ENCODE peak calls at places on chromosomes 11 and 22, in eight cellular contexts. G is keratinocyte, U is A549, Q is HCT116, R is mammary epithelial cell, S is fibroblast of lung, E is PC-3, L is K562. H is an unnamed sample. For H3K4me1, the result is how much of the 10 kb centered on the place peaks cover.

GRCh38 chr11:73019448-73019847 is 122.7 kb downstream of the FCHSD2 start:
- DNase-seq in U (no peak), Q (no peak), S (no peak), G (no peak), L (no peak), R (no peak), E (no peak), H (no peak)

GRCh38 chr22:42994917-42995562 is 19.9 kb downstream of the PACSIN2 start:
- DNase-seq in E (peak), L (no peak), U (peak), R (peak), S (peak), Q (no peak), G (no peak), H (no peak)

GRCh38 chr11:63770763-63771162 is 2.2 kb upstream of the ZFTA start:
- DNase-seq in E (no peak), L (no peak), S (no peak), R (no peak), G (no peak), U (no peak), Q (no peak), H (no peak)

GRCh38 chr11:57406337-57406904 is 16.0 kb upstream of the PRG2 start:
- DNase-seq in E (peak), S (peak), G (no peak), Q (no peak), R (peak), L (no peak), U (no peak), H (peak)

GRCh38 chr11:128472128-128473110 is 114.9 kb downstream of the ETS1 start:
- DNase-seq in G (no peak), Q (no peak), E (peak), R (peak), U (no peak), L (no peak), S (peak), H (no peak)

GRCh38 chr22:36258750-36259619 is 6.1 kb downstream of the APOL1 start:
- DNase-seq in L (peak), U (no peak), G (no peak), R (no peak), Q (no peak), S (peak), E (no peak), H (no peak)

GRCh38 chr11:71391352-71391751 is 56.8 kb downstream of the DHCR7 start:
- DNase-seq in U (no peak), R (no peak), E (no peak), G (no peak), Q (no peak), S (no peak), L (no peak), H (no peak)

GRCh38 chr11:96464695-96465307 is 75.0 kb downstream of the JRKL start:
- DNase-seq in S (peak), L (peak), U (peak), G (peak), R (peak), E (peak), Q (peak), H (no peak)

GRCh38 chr11:93510196-93510898 is 32.8 kb downstream of the SMCO4 start:
- DNase-seq in E (no peak), G (no peak), Q (no peak), L (no peak), S (no peak), U (no peak), R (no peak), H (no peak)

GRCh38 chr11:129277216-129277838 is 85.2 kb upstream of the ARHGAP32 start:
- DNase-seq in S (peak), E (peak), G (no peak), U (no peak), L (no peak), R (no peak), Q (no peak), H (peak)

GRCh38 chr11:119509277-119509841 is 86.4 kb upstream of the THY1 start:
- DNase-seq in U (no peak), R (peak), L (no peak), E (no peak), S (peak), G (no peak), Q (no peak), H (no peak)

GRCh38 chr11:13297308-13297916 is 19.8 kb downstream of the BMAL1 start:
- DNase-seq in G (no peak), R (no peak), U (no peak), Q (no peak), S (no peak), E (no peak), L (no peak), H (no peak)

GRCh38 chr11:47234669-47235075 is 13.9 kb downstream of the ACP2 start:
- DNase-seq in G (no peak), R (no peak), U (no peak), S (peak), Q (no peak), E (peak), L (no peak), H (no peak)

GRCh38 chr11:79174045-79175008 is 266.5 kb downstream of the TENM4 start:
- DNase-seq in G (no peak), E (no peak), U (no peak), Q (no peak), L (no peak), S (peak), R (no peak), H (no peak)

GRCh38 chr22:48248901-48249455 is 1486.5 kb downstream of the TBC1D22A start:
- DNase-seq in U (no peak), R (no peak), S (no peak), Q (no peak), E (no peak), L (no peak), G (no peak), H (no peak)

GRCh38 chr11:128595221-128595620 is 7.9 kb upstream of the ETS1 start:
- DNase-seq in S (peak), U (no peak), R (no peak), G (no peak), L (no peak), Q (no peak), E (no peak), H (no peak)

GRCh38 chr22:46758867-46759290 is 3.6 kb upstream of the TBC1D22A start:
- DNase-seq in L (peak), R (peak), Q (peak), U (peak), G (peak), S (peak), E (peak), H (peak)

GRCh38 chr11:94769897-94770296 is 1.7 kb downstream of the AMOTL1 start:
- DNase-seq in S (no peak), L (no peak), E (peak), G (no peak), U (no peak), R (no peak), Q (no peak), H (no peak)

GRCh38 chr22:45284705-45285305 is at the start of gene UPK3A:
- DNase-seq in L (peak), G (no peak), U (peak), Q (peak), R (peak), E (peak), S (no peak), H (peak)

GRCh38 chr11:47154738-47155570 is 21.7 kb downstream of the ARFGAP2 start:
- DNase-seq in U (no peak), L (no peak), G (no peak), Q (no peak), E (no peak), R (no peak), S (no peak), H (no peak)

GRCh38 chr11:119863811-119864601 is 135.0 kb upstream of the NECTIN1 start:
- DNase-seq in R (no peak), U (no peak), S (no peak), G (no peak), L (no peak), Q (no peak), E (no peak), H (no peak)

GRCh38 chr22:21698430-21699329 is 32.9 kb downstream of the PPIL2 start:
- DNase-seq in L (peak), R (no peak), G (no peak), S (no peak), U (no peak), Q (no peak), E (no peak), H (no peak)

GRCh38 chr11:70072471-70073187 is 5.5 kb upstream of the ANO1 start:
- DNase-seq in L (no peak), G (no peak), U (no peak), R (no peak), Q (no peak), E (no peak), S (no peak), H (no peak)

GRCh38 chr11:114154271-114155047 is 94.9 kb downstream of the ZBTB16 start:
- DNase-seq in S (no peak), G (no peak), U (no peak), Q (no peak), E (no peak), R (peak), L (no peak), H (peak)

GRCh38 chr11:95283653-95284052 is 52.7 kb upstream of the SESN3 start:
- DNase-seq in L (no peak), U (no peak), S (peak), E (no peak), Q (no peak), G (no peak), R (no peak), H (peak)

GRCh38 chr11:106276126-106276525 is 198.7 kb downstream of the AASDHPPT start:
- DNase-seq in U (no peak), L (no peak), G (no peak), Q (no peak), E (peak), R (no peak), S (peak), H (no peak)

GRCh38 chr11:126840975-126841374 is 159.6 kb downstream of the KIRREL3 start:
- DNase-seq in S (no peak), L (no peak), R (no peak), Q (no peak), U (no peak), E (no peak), G (no peak), H (no peak)

GRCh38 chr22:21659864-21660525 is 5.8 kb upstream of the PPIL2 start:
- DNase-seq in U (no peak), G (no peak), S (no peak), L (no peak), R (no peak), E (no peak), Q (no peak), H (no peak)

GRCh38 chr11:18671246-18671645 is 27.3 kb upstream of the TMEM86A start:
- DNase-seq in Q (no peak), L (no peak), U (no peak), S (no peak), E (peak), R (no peak), G (no peak), H (no peak)

GRCh38 chr11:6238902-6239301 is at the start of gene CNGA4:
- DNase-seq in G (no peak), E (no peak), L (no peak), S (no peak), Q (no peak), U (no peak), R (no peak), H (no peak)

GRCh38 chr22:45934659-45935341 is 42.2 kb downstream of the WNT7B start:
- DNase-seq in U (peak), Q (peak), G (peak), L (no peak), S (peak), R (peak), E (peak), H (no peak)

GRCh38 chr11:123903932-123904331 is 2.0 kb downstream of the OR8D4 start:
- DNase-seq in R (no peak), U (no peak), L (no peak), S (no peak), E (no peak), Q (no peak), G (no peak), H (no peak)
- H3K4me2 ChIP-seq in R (no peak), U (no peak), L (no peak), S (no peak), E (no peak), Q (no peak), G (no peak), H (no peak)

DNA sequence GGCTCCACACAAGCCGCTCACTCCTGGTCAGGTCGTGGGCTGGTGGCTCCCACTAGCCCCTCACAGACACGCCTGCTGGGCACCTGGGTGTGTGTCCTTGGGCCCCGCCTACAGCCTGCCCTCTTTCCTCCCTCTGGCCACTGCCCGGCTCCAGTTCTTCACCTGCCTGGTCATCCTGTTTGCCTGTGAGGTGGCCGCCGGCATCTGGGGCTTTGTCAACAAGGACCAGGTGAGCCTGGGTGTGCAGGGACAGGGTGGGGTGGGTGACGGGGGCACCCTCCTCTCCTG is 5.8 kb upstream of the TSSC4 start:
- DNase-seq in Q (no peak), L (no peak), E (no peak), R (no peak), U (no peak), G (no peak), S (no peak), H (no peak)
- H3K4me1 ChIP-seq in Q (under half), L (under half), E (under half), R (under half), U (under half), G (under half), S (under half), H (under half)

DNA sequence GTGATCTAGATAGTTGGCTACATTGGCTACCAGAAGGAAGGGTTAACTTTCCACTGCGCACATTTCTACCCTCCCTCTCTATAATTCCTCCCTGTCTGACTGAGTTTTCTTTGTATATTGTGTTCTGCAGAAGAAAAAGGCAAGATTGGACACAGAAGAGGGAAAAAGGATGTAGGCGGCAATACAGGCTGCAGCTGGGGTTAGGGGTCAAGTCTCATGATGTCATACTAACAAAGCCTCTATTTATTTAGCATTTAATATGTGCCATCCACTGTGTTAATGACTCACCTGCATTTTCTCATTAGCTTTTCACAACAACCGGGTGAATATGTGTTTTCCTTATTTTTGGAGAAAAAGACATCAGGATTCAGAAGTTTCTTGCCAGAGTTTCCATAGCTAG is 2.0 kb downstream of the FAM83F start:
- DNase-seq in S (no peak), Q (no peak), R (peak), G (no peak), L (no peak), E (no peak), U (no peak), H (no peak)
- H3K4me2 ChIP-seq in S (no peak), Q (peak), R (peak), G (peak), L (no peak), E (peak), U (no peak), H (no peak)

GRCh38 chr11:61743486-61744095 is 8.8 kb upstream of the MYRF start:
- DNase-seq in G (no peak), S (no peak), U (no peak), L (peak), Q (no peak), R (no peak), E (no peak), H (no peak)

GRCh38 chr11:61745796-61746653 is 6.4 kb upstream of the MYRF start:
- DNase-seq in G (no peak), E (no peak), S (no peak), Q (no peak), L (no peak), R (no peak), U (no peak), H (no peak)

GRCh38 chr11:61744609-61745156 is 7.8 kb upstream of the MYRF start:
- DNase-seq in E (no peak), S (no peak), R (no peak), Q (no peak), G (no peak), L (no peak), U (no peak), H (no peak)

GRCh38 chr11:61742391-61742790 is 10.0 kb upstream of the MYRF start:
- DNase-seq in E (peak), Q (no peak), G (no peak), S (no peak), L (no peak), U (no peak), R (no peak), H (no peak)

GRCh38 chr11:61744181-61744580 is 8.3 kb upstream of the MYRF start:
- DNase-seq in S (peak), G (no peak), R (no peak), E (no peak), L (no peak), Q (no peak), U (no peak), H (no peak)
- H3K4me1 ChIP-seq in S (under half), G (under half), R (under half), E (under half), L (under half), Q (under half), U (under half), H (under half)